ENCODE peak calls at places on chromosomes 7 and 10, in five cellular contexts. One of them, this sample, is unnamed.

GRCh38 chr7:1716263-1717094 is 46.4 kb downstream of the ELFN1 start:
- DNase-seq in GM12891: no peak
- DNase-seq in NCI-H2081: no peak
- DNase-seq in NCI-H1092 treated with DMSO at 0.1 percent for 48 hours: no peak
- DNase-seq in heart left ventricle: no peak
- DNase-seq in this sample: no peak

GRCh38 chr10:109892087-109892486 is 31.2 kb downstream of the XPNPEP1 start:
- DNase-seq in GM12891: no peak
- DNase-seq in NCI-H2081: no peak
- DNase-seq in NCI-H1092 treated with DMSO at 0.1 percent for 48 hours: no peak
- DNase-seq in heart left ventricle: no peak
- DNase-seq in this sample: no peak

GRCh38 chr7:84783161-84783803 is 403.6 kb downstream of the SEMA3D start:
- DNase-seq in GM12891: no peak
- DNase-seq in NCI-H2081: no peak
- DNase-seq in NCI-H1092 treated with DMSO at 0.1 percent for 48 hours: no peak
- DNase-seq in heart left ventricle: no peak
- DNase-seq in this sample: no peak

GRCh38 chr7:44639701-44640321 is 33.4 kb downstream of the OGDH start:
- DNase-seq in GM12891: no peak
- DNase-seq in NCI-H2081: no peak
- DNase-seq in NCI-H1092 treated with DMSO at 0.1 percent for 48 hours: no peak
- DNase-seq in heart left ventricle: peak; percentile 42
- DNase-seq in this sample: no peak

GRCh38 chr7:120873367-120873766 is 15.4 kb upstream of the TSPAN12 start:
- DNase-seq in GM12891: no peak
- DNase-seq in NCI-H2081: no peak
- DNase-seq in NCI-H1092 treated with DMSO at 0.1 percent for 48 hours: no peak
- DNase-seq in heart left ventricle: no peak
- DNase-seq in this sample: no peak

GRCh38 chr7:140312141-140312846 is 86.0 kb downstream of the SLC37A3 start:
- DNase-seq in GM12891: no peak
- DNase-seq in NCI-H2081: no peak
- DNase-seq in NCI-H1092 treated with DMSO at 0.1 percent for 48 hours: no peak
- DNase-seq in heart left ventricle: no peak
- DNase-seq in this sample: no peak

GRCh38 chr10:6778992-6779701 is 199.1 kb upstream of the PRKCQ start:
- DNase-seq in GM12891: no peak
- DNase-seq in NCI-H2081: no peak
- DNase-seq in NCI-H1092 treated with DMSO at 0.1 percent for 48 hours: no peak
- DNase-seq in heart left ventricle: no peak
- DNase-seq in this sample: no peak

GRCh38 chr10:30534465-30535144 is 94.9 kb downstream of the LYZL2 start:
- DNase-seq in GM12891: no peak
- DNase-seq in NCI-H2081: peak; percentile 57
- DNase-seq in NCI-H1092 treated with DMSO at 0.1 percent for 48 hours: peak; percentile 36
- DNase-seq in heart left ventricle: peak; percentile 62
- DNase-seq in this sample: peak; percentile 63

GRCh38 chr7:80552304-80552703 is 40.4 kb upstream of the GNAT3 start:
- DNase-seq in GM12891: no peak
- DNase-seq in NCI-H2081: no peak
- DNase-seq in NCI-H1092 treated with DMSO at 0.1 percent for 48 hours: no peak
- DNase-seq in heart left ventricle: no peak
- DNase-seq in this sample: no peak

GRCh38 chr10:98511861-98512260 is 65.1 kb upstream of the HPS1 start:
- DNase-seq in GM12891: no peak
- DNase-seq in NCI-H2081: no peak
- DNase-seq in NCI-H1092 treated with DMSO at 0.1 percent for 48 hours: peak; percentile 5
- DNase-seq in heart left ventricle: no peak
- DNase-seq in this sample: no peak